ENCODE peak calls at places on chromosomes 13 and 19, in six cellular contexts. Y is cardiac muscle cell, K is ovary, B is aorta, O is mesendoderm, W is osteoblast. E is an unnamed sample.

GRCh38 chr13:26480246-26480855 is 77.1 kb upstream of the WASF3 start:
- DNase-seq in Y (no peak), K (no peak), B (no peak), O (no peak), W (no peak), E (peak; percentile 82)

GRCh38 chr13:111436446-111436845 is 116.0 kb downstream of the TEX29 start:
- DNase-seq in Y (no peak), K (no peak), B (no peak), O (no peak), W (no peak), E (no peak)

GRCh38 chr19:1379126-1379905 is 4.4 kb upstream of the NDUFS7 start:
- DNase-seq in Y (no peak), K (no peak), B (peak; percentile 74), O (no peak), W (no peak), E (no peak)

GRCh38 chr19:54523403-54523802 is 20.8 kb downstream of the LAIR2 start:
- DNase-seq in Y (no peak), K (no peak), B (no peak), O (no peak), W (no peak), E (no peak)

GRCh38 chr13:30748717-30749116 is 13.4 kb downstream of the ALOX5AP start:
- DNase-seq in Y (no peak), K (no peak), B (no peak), O (no peak), W (no peak), E (no peak)

GRCh38 chr13:110541526-110541920 is 20.0 kb downstream of the RAB20 start:
- DNase-seq in Y (peak; percentile 19), K (no peak), B (peak; percentile 63), O (no peak), W (no peak), E (no peak)

GRCh38 chr19:49019242-49019932 is 2.5 kb upstream of the LHB start:
- DNase-seq in Y (peak; percentile 81), K (peak; percentile 39), B (peak; percentile 89), O (peak; percentile 57), W (peak; percentile 94), E (peak; percentile 81)

GRCh38 chr19:35739275-35740107 is 2.8 kb downstream of the IGFLR1 start:
- DNase-seq in Y (no peak), K (peak; percentile 28), B (peak; percentile 72), O (no peak), W (peak; percentile 73), E (no peak)

GRCh38 chr13:86870388-86870966 is 800.7 kb upstream of the SLITRK5 start:
- DNase-seq in Y (peak; percentile 22), K (no peak), B (no peak), O (peak; percentile 21), W (no peak), E (peak; percentile 1)

GRCh38 chr13:32428581-32429072 is 697 bp upstream of the N4BP2L1 start:
- DNase-seq in Y (no peak), K (no peak), B (no peak), O (no peak), W (no peak), E (peak; percentile 36)

GRCh38 chr19:55228015-55228391 is 560 bp downstream of the TMEM86B start:
- DNase-seq in Y (peak; percentile 79), K (peak; percentile 28), B (no peak), O (no peak), W (no peak), E (no peak)

GRCh38 chr13:72696590-72696989 is 30.8 kb downstream of the MZT1 start:
- DNase-seq in Y (no peak), K (no peak), B (no peak), O (no peak), W (no peak), E (peak; percentile 3)

GRCh38 chr13:76965759-76966421 is 17.6 kb downstream of the ACOD1 start:
- DNase-seq in Y (no peak), K (peak; percentile 72), B (peak; percentile 80), O (no peak), W (peak; percentile 63), E (no peak)

GRCh38 chr13:65789815-65790214 is 1440.3 kb downstream of the PCDH9 start:
- DNase-seq in Y (no peak), K (no peak), B (no peak), O (no peak), W (peak; percentile 73), E (no peak)

GRCh38 chr19:55546822-55547614 is 1.7 kb upstream of the SBK3 start:
- DNase-seq in Y (no peak), K (no peak), B (peak; percentile 94), O (no peak), W (peak; percentile 97), E (no peak)

GRCh38 chr19:42284641-42285341 is 15.7 kb downstream of the CIC start:
- DNase-seq in Y (peak; percentile 38), K (no peak), B (peak; percentile 81), O (peak; percentile 46), W (peak; percentile 87), E (no peak)

GRCh38 chr13:34458756-34459462 is 483.2 kb upstream of the NBEA start:
- DNase-seq in Y (no peak), K (peak; percentile 12), B (no peak), O (no peak), W (peak; percentile 52), E (no peak)

GRCh38 chr13:23718916-23719470 is 148.8 kb downstream of the TNFRSF19 start:
- DNase-seq in Y (no peak), K (no peak), B (no peak), O (no peak), W (peak; percentile 60), E (no peak)

GRCh38 chr13:45206340-45206739 is 5.5 kb upstream of the KCTD4 start:
- DNase-seq in Y (no peak), K (no peak), B (no peak), O (no peak), W (peak; percentile 71), E (no peak)

GRCh38 chr19:14674764-14675163 is at the start of gene ADGRE3:
- DNase-seq in Y (no peak), K (no peak), B (no peak), O (no peak), W (peak; percentile 23), E (no peak)

GRCh38 chr19:14673088-14673487 is 1.6 kb downstream of the ADGRE3 start:
- DNase-seq in Y (no peak), K (no peak), B (no peak), O (no peak), W (no peak), E (no peak)

GRCh38 chr19:14670408-14670807 is 4.2 kb downstream of the ADGRE3 start:
- DNase-seq in Y (no peak), K (no peak), B (no peak), O (no peak), W (no peak), E (no peak)

GRCh38 chr19:14669940-14670339 is 4.7 kb downstream of the ADGRE3 start:
- DNase-seq in Y (no peak), K (no peak), B (no peak), O (no peak), W (peak; percentile 43), E (no peak)

DNA sequence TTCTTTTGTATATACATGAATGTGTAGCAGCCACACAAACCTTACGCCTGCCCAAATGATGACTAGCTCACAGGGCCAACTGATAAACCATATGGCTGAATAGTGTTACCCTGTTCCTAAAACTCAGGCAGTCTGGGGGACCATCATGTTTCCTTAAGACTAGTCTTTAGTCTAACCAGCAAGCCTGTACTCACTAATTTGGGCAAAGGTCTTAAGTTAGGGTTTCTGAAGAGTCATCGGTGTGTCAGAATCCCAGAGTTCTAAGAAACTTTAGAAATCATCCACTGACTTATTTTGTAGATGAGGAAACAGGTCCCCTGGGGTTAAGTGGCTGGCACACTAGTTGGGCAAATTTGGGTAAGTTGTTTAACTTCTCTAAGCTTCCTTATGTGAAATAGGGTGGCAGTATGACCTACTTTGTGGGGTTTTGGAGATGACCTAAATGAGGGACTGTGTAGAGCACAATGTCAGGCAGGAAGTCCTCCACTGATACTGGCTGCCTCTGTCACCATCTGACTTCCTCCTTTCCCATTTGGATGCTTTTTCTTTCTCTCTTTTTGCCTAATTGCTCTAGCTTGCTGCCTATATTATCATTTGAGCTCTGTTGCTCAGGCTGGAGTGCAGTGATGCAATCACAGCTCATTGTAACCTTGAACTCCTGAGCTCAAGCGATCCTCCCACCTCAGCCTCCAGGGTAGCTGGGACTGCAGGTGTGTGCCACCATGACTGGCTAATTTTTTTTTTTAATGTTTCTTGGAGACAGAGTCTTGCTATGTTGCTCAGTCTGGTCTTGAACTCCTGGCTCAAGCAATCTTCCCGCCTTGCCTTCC is 2.4 kb downstream of the ADGRE3 start:
- DNase-seq in Y (no peak), K (no peak), B (no peak), O (no peak), W (peak; percentile 19), E (no peak)
- H3K27me3 ChIP-seq in Y (no peaks in the 10 kb centered on the region), K (no peaks in the 10 kb centered on the region), B (no peaks in the 10 kb centered on the region), O (no peaks in the 10 kb centered on the region), W (no peaks in the 10 kb centered on the region), E (peaks cover 3% of the 10 kb centered on the region)

GRCh38 chr13:112952759-112953541 is 16.1 kb upstream of the MCF2L start:
- DNase-seq in Y (no peak), K (no peak), B (no peak), O (no peak), W (no peak), E (no peak)

GRCh38 chr13:112942689-112943308 is 26.2 kb upstream of the MCF2L start:
- DNase-seq in Y (peak; percentile 97), K (peak; percentile 92), B (peak; percentile 98), O (peak; percentile 97), W (peak; percentile 99), E (peak; percentile 98)

GRCh38 chr13:112951674-112952371 is 17.2 kb upstream of the MCF2L start:
- DNase-seq in Y (no peak), K (no peak), B (no peak), O (no peak), W (no peak), E (no peak)

GRCh38 chr13:112943309-112944125 is 25.5 kb upstream of the MCF2L start:
- DNase-seq in Y (peak; percentile 80), K (peak; percentile 26), B (peak; percentile 85), O (peak; percentile 76), W (no peak), E (peak; percentile 35)

DNA sequence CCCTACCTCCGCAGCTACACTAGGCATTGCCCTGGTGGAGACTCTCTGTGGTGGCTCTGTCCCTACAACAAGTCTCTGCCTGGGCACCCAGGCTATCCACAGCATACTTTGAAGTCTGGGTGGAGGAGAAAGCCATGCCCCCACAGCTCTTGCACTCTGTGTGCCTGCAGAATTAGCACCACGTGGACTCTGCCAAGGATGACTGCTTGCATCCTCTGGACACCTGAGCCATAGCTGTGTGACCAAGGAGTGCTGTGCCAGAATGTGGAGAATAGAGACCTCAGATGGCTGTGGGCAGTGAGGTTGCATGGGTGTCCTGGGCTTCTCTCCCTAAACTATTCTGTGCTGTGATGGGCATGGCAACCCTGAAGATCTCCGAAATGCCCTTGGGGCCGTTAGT is 21.2 kb upstream of the MCF2L start:
- DNase-seq in Y (no peak), K (no peak), B (no peak), O (no peak), W (no peak), E (no peak)
- H3K27me3 ChIP-seq in Y (peaks cover 11% of the 10 kb centered on the region), K (no peaks in the 10 kb centered on the region), B (no peaks in the 10 kb centered on the region), O (no peaks in the 10 kb centered on the region), W (peaks cover 67% of the 10 kb centered on the region), E (no peaks in the 10 kb centered on the region)

GRCh38 chr19:11420894-11421606 is 1.9 kb upstream of the RGL3 start:
- DNase-seq in Y (no peak), K (no peak), B (no peak), O (peak; percentile 46), W (peak; percentile 69), E (no peak)
- H3K27me3 ChIP-seq in Y (peaks cover 47% of the 10 kb centered on the region), K (peaks cover 2% of the 10 kb centered on the region), B (no peaks in the 10 kb centered on the region), O (peaks cover 3% of the 10 kb centered on the region), W (peaks cover 14% of the 10 kb centered on the region), E (peaks cover 6% of the 10 kb centered on the region)

DNA sequence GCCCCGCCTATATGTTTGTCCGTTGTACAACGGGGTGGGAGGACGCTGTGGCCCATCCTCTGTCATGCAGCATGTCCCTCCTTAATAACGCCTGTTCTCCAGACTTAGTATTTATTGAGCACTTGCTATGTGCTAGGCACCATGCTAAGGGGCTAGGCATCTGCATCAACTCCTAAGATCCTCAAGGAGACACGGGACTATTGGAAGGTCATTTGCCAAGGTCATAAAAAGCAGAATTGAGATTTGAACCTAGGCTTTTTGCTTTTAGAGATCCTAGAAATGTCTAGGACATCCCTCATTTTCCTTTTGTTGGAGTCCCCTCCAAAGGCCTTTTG is 1.8 kb upstream of the MAST1 start:
- DNase-seq in Y (no peak), K (no peak), B (no peak), O (no peak), W (no peak), E (no peak)
- H3K27me3 ChIP-seq in Y (peaks cover 47% of the 10 kb centered on the region), K (peaks cover 18% of the 10 kb centered on the region), B (no peaks in the 10 kb centered on the region), O (no peaks in the 10 kb centered on the region), W (peaks cover 84% of the 10 kb centered on the region), E (peaks cover 3% of the 10 kb centered on the region)